ENCODE peak calls at places on chromosomes 7 and 10, in five cellular contexts. A is GM23338; O is stomach; D is cardiac fibroblast; Y is stimulated activated CD4-positive, alpha-beta T cell treated with anti-CD3 and anti-CD28 coated beads, Interleukin-15, amount 100 ng/mL, for 24 hours. K is an unnamed sample.

GRCh38 chr10:130487562-130487961 is 351.4 kb downstream of the GLRX3 start:
- DNase-seq in A (no peak), O (peak), D (no peak), Y (no peak), K (no peak)

GRCh38 chr7:150715293-150715692 is 1.1 kb upstream of the GIMAP1 start:
- DNase-seq in A (no peak), O (no peak), D (no peak), Y (peak), K (no peak)

GRCh38 chr7:33854178-33854577 is 51.2 kb upstream of the BMPER start:
- DNase-seq in A (no peak), O (no peak), D (peak), Y (no peak), K (no peak)

GRCh38 chr10:121900443-121901174 is 27.2 kb downstream of the ATE1 start:
- DNase-seq in A (peak), O (no peak), D (peak), Y (no peak), K (peak)

GRCh38 chr10:116211682-116212081 is 61.3 kb downstream of the GFRA1 start:
- DNase-seq in A (no peak), O (no peak), D (peak), Y (no peak), K (no peak)

GRCh38 chr10:95552680-95553342 is 8.4 kb downstream of the SORBS1 start:
- DNase-seq in A (peak), O (no peak), D (no peak), Y (no peak), K (no peak)

GRCh38 chr10:87930141-87930540 is 66.7 kb downstream of the PTEN start:
- DNase-seq in A (no peak), O (no peak), D (no peak), Y (no peak), K (no peak)

GRCh38 chr10:70337201-70337651 is 45.2 kb downstream of the LRRC20 start:
- DNase-seq in A (peak), O (no peak), D (no peak), Y (no peak), K (no peak)

GRCh38 chr10:4283841-4284610 is 499.0 kb upstream of the KLF6 start:
- DNase-seq in A (no peak), O (peak), D (peak), Y (no peak), K (peak)

GRCh38 chr10:123559066-123559822 is 106.9 kb upstream of the GPR26 start:
- DNase-seq in A (peak), O (peak), D (peak), Y (peak), K (peak)

GRCh38 chr10:109892087-109892486 is 31.2 kb downstream of the XPNPEP1 start:
- DNase-seq in A (no peak), O (peak), D (no peak), Y (no peak), K (no peak)

GRCh38 chr7:114760477-114760876 is 161.4 kb upstream of the MDFIC start:
- DNase-seq in A (no peak), O (no peak), D (no peak), Y (no peak), K (no peak)